ENCODE peak calls at places on chromosomes 11 and 22, in nine cellular contexts. W, D, Q, G, O, Y, P, S and J are unnamed samples.

GRCh38 chr22:21657361-21658118 is 8.3 kb upstream of the PPIL2 start:
- DNase-seq in W (peak; percentile 89), D (peak; percentile 75), Q (no peak), G (peak; percentile 95), O (no peak), Y (peak; percentile 13), P (peak; percentile 81), S (no peak), J (peak; percentile 88)

GRCh38 chr11:129278586-129279319 is 86.6 kb upstream of the ARHGAP32 start:
- DNase-seq in W (peak; percentile 12), D (no peak), Q (peak; percentile 40), G (peak; percentile 80), O (no peak), Y (no peak), P (no peak), S (peak; percentile 24), J (peak; percentile 16)

GRCh38 chr11:27795955-27796861 is 96.0 kb upstream of the BDNF start:
- DNase-seq in W (peak; percentile 82), D (no peak), Q (no peak), G (no peak), O (no peak), Y (no peak), P (peak; percentile 51), S (no peak), J (peak; percentile 3)

GRCh38 chr11:59857444-59858434 is 8.5 kb downstream of the TCN1 start:
- DNase-seq in W (no peak), D (peak; percentile 6), Q (no peak), G (no peak), O (no peak), Y (no peak), P (no peak), S (no peak), J (no peak)

GRCh38 chr22:45426387-45426786 is 12.9 kb downstream of the RIBC2 start:
- DNase-seq in W (no peak), D (no peak), Q (no peak), G (peak; percentile 47), O (no peak), Y (no peak), P (no peak), S (no peak), J (no peak)

GRCh38 chr22:36201630-36202312 is at the start of gene APOL4:
- DNase-seq in W (peak; percentile 66), D (no peak), Q (peak; percentile 90), G (no peak), O (peak; percentile 88), Y (no peak), P (peak; percentile 88), S (peak; percentile 84), J (peak; percentile 58)

GRCh38 chr22:44497218-44497903 is 672 bp downstream of the RTL6 start:
- DNase-seq in W (peak; percentile 18), D (no peak), Q (peak; percentile 55), G (peak; percentile 82), O (peak; percentile 72), Y (no peak), P (no peak), S (no peak), J (peak; percentile 14)

GRCh38 chr22:19876314-19876940 is 21.8 kb upstream of the GNB1L start:
- DNase-seq in W (no peak), D (no peak), Q (peak; percentile 21), G (peak; percentile 59), O (peak; percentile 45), Y (no peak), P (peak; percentile 26), S (peak; percentile 16), J (peak; percentile 0)

GRCh38 chr11:96472085-96472484 is 82.3 kb downstream of the JRKL start:
- DNase-seq in W (no peak), D (no peak), Q (no peak), G (no peak), O (no peak), Y (no peak), P (no peak), S (no peak), J (no peak)

GRCh38 chr11:62411524-62411923 is 7.3 kb upstream of the SCGB1A1 start:
- DNase-seq in W (no peak), D (no peak), Q (no peak), G (no peak), O (no peak), Y (no peak), P (no peak), S (no peak), J (no peak)

GRCh38 chr11:109421981-109422590 is at the start of gene C11orf87:
- DNase-seq in W (no peak), D (no peak), Q (no peak), G (peak; percentile 68), O (no peak), Y (no peak), P (no peak), S (no peak), J (no peak)

GRCh38 chr11:20497124-20497792 is 102.2 kb upstream of the SLC6A5 start:
- DNase-seq in W (no peak), D (no peak), Q (no peak), G (no peak), O (no peak), Y (no peak), P (no peak), S (no peak), J (no peak)

GRCh38 chr11:117020287-117020686 is 77.9 kb downstream of the SIK3 start:
- DNase-seq in W (peak; percentile 30), D (no peak), Q (no peak), G (no peak), O (no peak), Y (no peak), P (no peak), S (no peak), J (no peak)
- H3K27ac ChIP-seq in W (peak overlapping the region; percentile 59), D (no peak overlapping the region), Q (no peak overlapping the region), G (no peak overlapping the region), O (no peak overlapping the region), Y (no peak overlapping the region), P (no peak overlapping the region), S (no peak overlapping the region), J (no peak overlapping the region)

GRCh38 chr22:46576556-46577351 is 39.3 kb upstream of the CELSR1 start:
- DNase-seq in W (peak; percentile 66), D (peak; percentile 23), Q (peak; percentile 63), G (peak; percentile 91), O (peak; percentile 71), Y (no peak), P (peak; percentile 75), S (peak; percentile 53), J (peak; percentile 57)

GRCh38 chr22:46574438-46574992 is 37.1 kb upstream of the CELSR1 start:
- DNase-seq in W (peak; percentile 19), D (no peak), Q (no peak), G (peak; percentile 68), O (peak; percentile 46), Y (no peak), P (peak; percentile 7), S (no peak), J (no peak)

GRCh38 chr22:46573781-46574437 is 36.5 kb upstream of the CELSR1 start:
- DNase-seq in W (peak; percentile 8), D (no peak), Q (no peak), G (peak; percentile 72), O (no peak), Y (no peak), P (peak; percentile 30), S (no peak), J (no peak)

GRCh38 chr22:46575915-46576555 is 38.6 kb upstream of the CELSR1 start:
- DNase-seq in W (peak; percentile 74), D (no peak), Q (no peak), G (peak; percentile 63), O (peak; percentile 60), Y (no peak), P (peak; percentile 47), S (no peak), J (peak; percentile 48)

DNA sequence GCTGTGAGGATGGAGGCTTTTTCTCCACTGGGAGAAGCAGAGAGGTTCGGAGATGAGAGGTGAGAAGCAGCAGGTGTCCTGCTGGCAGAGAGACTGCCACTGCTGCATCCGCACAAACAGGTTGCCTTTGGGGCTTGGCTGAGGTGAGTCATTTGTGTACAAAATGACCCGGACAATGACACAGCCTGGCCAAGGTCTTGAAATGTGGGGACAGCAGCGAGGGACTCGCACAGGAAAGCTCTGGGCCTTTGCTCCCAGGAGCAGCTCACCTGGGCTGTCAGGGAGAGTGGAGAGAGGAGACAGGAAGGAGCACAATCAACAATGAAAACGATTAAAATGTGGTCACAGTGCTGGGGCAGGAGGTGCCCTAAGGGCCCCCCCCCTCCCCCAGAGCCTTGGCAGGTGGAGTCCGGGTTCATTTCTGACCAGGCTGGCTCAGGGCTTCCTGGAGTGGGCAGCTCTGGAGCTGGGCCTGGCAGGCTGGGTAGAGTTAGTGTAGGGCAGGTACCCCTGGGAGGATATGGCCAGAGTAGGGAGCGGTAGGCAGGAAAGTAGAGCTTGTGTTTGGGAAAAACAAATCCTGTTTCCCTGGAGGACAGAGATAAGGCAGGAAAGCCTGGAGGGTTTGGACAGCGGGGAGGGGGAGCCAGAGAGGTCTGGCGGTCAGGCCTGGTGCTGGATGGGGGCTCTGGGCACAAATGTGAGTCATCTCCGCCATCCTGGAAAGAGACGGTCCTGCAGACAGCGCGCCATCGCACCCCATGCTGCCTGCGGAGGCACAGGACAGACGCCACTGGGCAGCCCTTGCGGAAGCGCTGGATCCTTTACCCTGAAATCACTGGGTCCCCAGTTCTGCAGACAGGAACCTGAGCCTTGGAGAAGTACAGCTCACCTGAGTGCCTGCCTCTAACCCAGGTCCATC is 37.8 kb upstream of the CELSR1 start:
- DNase-seq in W (peak; percentile 71), D (peak; percentile 32), Q (no peak), G (peak; percentile 80), O (peak; percentile 65), Y (no peak), P (no peak), S (no peak), J (no peak)
- TF ChIP-seq POLR2A in W (peak; percentile 59), D (no peak), Q (no peak), G (no peak), O (no peak), Y (no peak), P (no peak), S (no peak), J (no peak)

GRCh38 chr11:134916829-134917228 is 504.8 kb upstream of the B3GAT1 start:
- DNase-seq in W (no peak), D (no peak), Q (no peak), G (no peak), O (no peak), Y (no peak), P (no peak), S (no peak), J (no peak)

GRCh38 chr11:134920851-134921608 is 509.0 kb upstream of the B3GAT1 start:
- DNase-seq in W (no peak), D (no peak), Q (no peak), G (no peak), O (no peak), Y (no peak), P (no peak), S (no peak), J (no peak)

GRCh38 chr11:134923441-134923840 is 511.4 kb upstream of the B3GAT1 start:
- DNase-seq in W (no peak), D (no peak), Q (no peak), G (no peak), O (no peak), Y (no peak), P (no peak), S (no peak), J (no peak)

GRCh38 chr11:134925432-134925831 is 513.4 kb upstream of the B3GAT1 start:
- DNase-seq in W (no peak), D (no peak), Q (no peak), G (no peak), O (no peak), Y (no peak), P (no peak), S (no peak), J (no peak)

GRCh38 chr11:134921938-134922337 is 509.9 kb upstream of the B3GAT1 start:
- DNase-seq in W (no peak), D (no peak), Q (no peak), G (no peak), O (no peak), Y (no peak), P (no peak), S (no peak), J (no peak)
- H3K27ac ChIP-seq in W (no peak overlapping the region), D (no peak overlapping the region), Q (no peak overlapping the region), G (no peak overlapping the region), O (no peak overlapping the region), Y (no peak overlapping the region), P (no peak overlapping the region), S (no peak overlapping the region), J (no peak overlapping the region)

GRCh38 chr11:114059278-114059983 is at the start of gene ZBTB16:
- DNase-seq in W (peak; percentile 88), D (no peak), Q (peak; percentile 92), G (peak; percentile 95), O (peak; percentile 98), Y (no peak), P (peak; percentile 92), S (peak; percentile 87), J (peak; percentile 90)
- TF ChIP-seq POLR2A in W (peak; percentile 85), D (no peak), Q (peak; percentile 44), G (peak; percentile 32), O (peak; percentile 90), Y (peak; percentile 26), P (peak; percentile 98), S (peak; percentile 92), J (peak; percentile 98)